ENCODE peak calls at places on chromosomes 5 and 9, in five cellular contexts. S is heart left ventricle, N is sigmoid colon, X is esophagus squamous epithelium, L is Peyer's patch. U is an unnamed sample. For H3K4me1, the result is how much of the 10 kb centered on the place peaks cover.

GRCh38 chr5:1483064-1483463 is 37.8 kb upstream of the SLC6A3 start:
- DNase-seq in L (no peak), S (no peak), X (no peak), N (no peak), U (no peak)

GRCh38 chr9:129291041-129291501 is 113.0 kb upstream of the IER5L start:
- DNase-seq in X (no peak), N (peak), S (peak), L (no peak), U (no peak)

GRCh38 chr9:108743901-108744371 is 111.8 kb downstream of the ACTL7B start:
- DNase-seq in S (no peak), N (no peak), L (no peak), X (no peak), U (no peak)

GRCh38 chr9:109883623-109884022 is 103.6 kb downstream of the PALM2AKAP2 start:
- DNase-seq in N (no peak), L (no peak), S (no peak), X (no peak), U (no peak)

GRCh38 chr5:163503106-163504090 is 2.0 kb upstream of the MAT2B start:
- DNase-seq in S (peak), N (peak), X (no peak), L (peak), U (peak)

GRCh38 chr9:123359546-123359945 is 3.5 kb downstream of the CRB2 start:
- DNase-seq in S (no peak), L (no peak), N (no peak), X (no peak), U (no peak)

GRCh38 chr5:145499483-145499882 is 335.7 kb downstream of the PRELID2 start:
- DNase-seq in L (no peak), N (no peak), X (no peak), S (no peak), U (no peak)

GRCh38 chr5:141681695-141682641 is at the start of gene ARAP3:
- DNase-seq in L (peak), N (peak), S (peak), X (no peak), U (peak)

GRCh38 chr9:104890433-104890770 is 37.6 kb downstream of the ABCA1 start:
- DNase-seq in N (no peak), L (no peak), S (no peak), X (no peak), U (no peak)

GRCh38 chr5:171571663-171572062 is 152.2 kb downstream of the FGF18 start:
- DNase-seq in L (no peak), X (no peak), S (no peak), N (no peak), U (no peak)

GRCh38 chr9:3018691-3019230 is 174.9 kb upstream of the PUM3 start:
- DNase-seq in L (no peak), S (no peak), N (no peak), X (no peak), U (no peak)

GRCh38 chr5:111022301-111022700 is 49.2 kb upstream of the TSLP start:
- DNase-seq in N (no peak), S (no peak), X (no peak), L (no peak), U (no peak)

GRCh38 chr5:172941067-172941516 is 18.1 kb upstream of the RPL26L1 start:
- DNase-seq in S (no peak), N (no peak), L (no peak), X (no peak), U (no peak)

GRCh38 chr5:175378444-175379028 is 65.4 kb downstream of the DRD1 start:
- DNase-seq in N (no peak), L (no peak), X (no peak), S (no peak), U (no peak)

GRCh38 chr5:152378730-152379129 is 26.3 kb downstream of the NMUR2 start:
- DNase-seq in N (no peak), X (no peak), S (no peak), L (no peak), U (no peak)

GRCh38 chr9:33818167-33818831 is 1.3 kb downstream of the UBE2R2 start:
- DNase-seq in L (no peak), N (no peak), X (no peak), S (no peak), U (peak)

GRCh38 chr9:97924386-97924785 is 2.1 kb upstream of the TRMO start:
- DNase-seq in L (no peak), S (no peak), X (no peak), N (no peak), U (no peak)

GRCh38 chr9:78539904-78540303 is 243.0 kb downstream of the PSAT1 start:
- DNase-seq in X (no peak), N (no peak), S (no peak), L (no peak), U (no peak)

GRCh38 chr5:56950626-56951130 is 1.2 kb downstream of the MIER3 start:
- DNase-seq in X (no peak), N (peak), L (peak), S (peak), U (peak)

GRCh38 chr5:113171520-113171919 is 194.9 kb downstream of the DCP2 start:
- DNase-seq in N (no peak), L (no peak), X (no peak), S (no peak), U (no peak)

GRCh38 chr5:44546283-44546682 is 157.1 kb upstream of the FGF10 start:
- DNase-seq in S (no peak), L (no peak), N (no peak), X (no peak), U (no peak)

GRCh38 chr5:89343666-89344065 is 460.7 kb upstream of the MEF2C start:
- DNase-seq in N (no peak), X (no peak), L (no peak), S (no peak), U (no peak)

GRCh38 chr5:57863661-57864060 is 381.1 kb upstream of the ACTBL2 start:
- DNase-seq in L (no peak), N (no peak), S (no peak), X (no peak), U (no peak)

GRCh38 chr5:62550103-62550502 is 28.5 kb upstream of the LRRC70 start:
- DNase-seq in S (no peak), X (no peak), N (no peak), L (no peak), U (no peak)

DNA sequence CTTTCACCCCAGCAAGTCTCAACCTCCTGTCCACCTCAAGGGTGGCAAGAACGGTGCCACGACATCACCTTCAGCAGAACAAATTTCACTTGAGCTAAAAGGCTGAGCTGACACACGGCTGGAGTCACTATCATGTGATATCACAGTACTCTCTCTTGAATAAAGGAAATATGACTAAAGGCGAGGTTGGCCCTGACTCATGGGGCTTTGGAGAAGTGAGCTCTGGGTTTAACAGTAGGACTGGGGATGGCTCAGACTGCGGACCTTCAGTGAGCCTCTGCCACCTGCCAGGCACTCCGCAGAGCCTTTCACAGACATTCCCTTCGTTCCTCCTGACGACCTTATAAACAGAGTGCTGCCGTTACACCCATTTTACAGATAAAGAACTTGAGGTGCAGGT is 25.0 kb downstream of the SHC3 start:
- DNase-seq in X (no peak), L (no peak), S (no peak), N (no peak), U (peak)
- TF ChIP-seq POLR2A in X (no peak), L (no peak), S (no peak), N (no peak), U (no peak)

GRCh38 chr5:39187873-39188731 is 31.3 kb downstream of the FYB1 start:
- DNase-seq in N (no peak), L (no peak), S (no peak), X (no peak), U (no peak)
- H3K4me1 ChIP-seq in N (under half), L (under half), S (under half), X (under half), U (under half)

GRCh38 chr5:32390819-32391591 is 53.5 kb downstream of the ZFR start:
- DNase-seq in L (no peak), S (no peak), N (no peak), X (no peak), U (no peak)
- H3K27ac ChIP-seq in L (no peak), S (no peak), N (no peak), X (no peak), U (no peak)

GRCh38 chr5:76438025-76438424 is 34.9 kb downstream of the IQGAP2 start:
- DNase-seq in N (no peak), X (no peak), L (no peak), S (no peak), U (no peak)
- TF ChIP-seq POLR2A in N (no peak), X (no peak), L (no peak), S (no peak), U (no peak)

GRCh38 chr5:137488974-137489373 is 10.2 kb downstream of the SPOCK1 start:
- DNase-seq in S (no peak), X (no peak), N (no peak), L (no peak), U (no peak)

GRCh38 chr5:137488516-137488915 is 10.6 kb downstream of the SPOCK1 start:
- DNase-seq in N (no peak), L (no peak), S (no peak), X (no peak), U (no peak)

GRCh38 chr5:137486707-137487106 is 12.4 kb downstream of the SPOCK1 start:
- DNase-seq in L (no peak), N (no peak), X (no peak), S (no peak), U (no peak)

GRCh38 chr5:137491121-137491520 is 8.0 kb downstream of the SPOCK1 start:
- DNase-seq in N (no peak), X (no peak), S (no peak), L (no peak), U (no peak)

DNA sequence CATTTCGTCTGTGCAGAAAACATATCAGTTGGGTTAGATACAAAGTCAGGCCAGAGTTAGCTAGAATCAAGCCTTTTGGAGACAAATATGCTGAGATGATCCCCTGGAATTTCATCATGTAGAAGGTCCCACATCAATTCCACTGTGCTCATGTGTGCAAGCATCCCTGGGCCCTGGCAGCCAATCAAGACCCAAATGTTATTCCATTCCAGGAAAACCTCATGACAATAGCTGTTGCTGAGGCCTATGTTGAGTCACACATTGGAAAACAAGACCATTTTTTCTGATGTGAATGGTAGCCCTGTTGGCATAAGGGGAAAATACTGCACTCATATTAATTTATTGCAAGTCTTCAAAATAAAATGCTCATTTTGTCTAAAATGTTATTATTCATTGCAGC is 11.5 kb downstream of the SPOCK1 start:
- DNase-seq in N (peak), S (no peak), L (no peak), X (no peak), U (no peak)
- H3K4me1 ChIP-seq in N (under half), S (under half), L (under half), X (under half), U (under half)

DNA sequence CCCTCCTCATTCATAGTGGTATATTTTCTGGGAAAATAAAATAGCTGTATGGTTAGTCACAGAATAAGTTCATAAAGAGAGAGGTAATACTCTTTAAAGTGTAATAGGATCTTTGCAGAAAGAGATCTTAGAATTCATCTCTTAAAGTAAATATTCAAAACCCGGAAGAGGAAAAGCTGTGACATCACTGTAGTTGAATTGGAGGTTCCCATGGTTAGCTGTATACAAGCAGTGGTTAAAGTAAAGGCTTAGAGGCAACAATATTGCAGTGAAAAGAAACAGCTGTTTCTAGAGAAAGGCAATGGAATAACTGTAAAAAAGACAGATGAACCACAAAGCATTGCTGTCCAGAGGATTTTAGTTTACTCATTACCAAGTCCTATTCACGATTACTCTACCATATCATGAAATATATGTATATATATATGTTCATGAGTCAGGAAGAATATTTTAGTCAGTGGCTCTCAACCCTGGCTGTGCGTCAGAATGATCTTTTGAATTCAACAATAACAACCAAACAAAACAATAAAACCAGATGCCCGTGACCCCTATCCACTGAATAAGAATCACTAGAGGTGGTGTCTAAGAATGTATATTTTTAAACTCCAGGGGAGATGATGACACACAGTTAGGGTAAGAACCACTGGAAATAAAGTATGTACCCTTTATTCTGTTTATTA is 4.7 kb downstream of the ERCC6L2 start:
- DNase-seq in S (no peak), L (no peak), N (no peak), X (no peak), U (no peak)
- H3K27ac ChIP-seq in S (peak), L (peak), N (peak), X (no peak), U (no peak)